ENCODE peak calls at places on chromosomes 16 and 17, in seven cellular contexts. One of them, this sample, is unnamed. For H3K27me3, the result is how much of the 10 kb centered on the place peaks cover.

GRCh38 chr17:57601328-57601727 is 143.8 kb downstream of the CCDC182 start:
- DNase-seq in heart right ventricle: no peak
- DNase-seq in tibial nerve: no peak
- DNase-seq in cardiac muscle cell: no peak
- DNase-seq in brain microvascular endothelial cell: no peak
- DNase-seq in tibial artery: no peak
- DNase-seq in CD4-positive, alpha-beta T cell: no peak
- DNase-seq in this sample: no peak

GRCh38 chr17:80817861-80818260 is 173.8 kb upstream of the CHMP6 start:
- DNase-seq in heart right ventricle: no peak
- DNase-seq in tibial nerve: no peak
- DNase-seq in cardiac muscle cell: no peak
- DNase-seq in brain microvascular endothelial cell: peak
- DNase-seq in tibial artery: no peak
- DNase-seq in CD4-positive, alpha-beta T cell: no peak
- DNase-seq in this sample: no peak

GRCh38 chr16:69410285-69410990 is 14.0 kb upstream of the CYB5B start:
- DNase-seq in heart right ventricle: no peak
- DNase-seq in tibial nerve: no peak
- DNase-seq in cardiac muscle cell: peak
- DNase-seq in brain microvascular endothelial cell: peak
- DNase-seq in tibial artery: no peak
- DNase-seq in CD4-positive, alpha-beta T cell: no peak
- DNase-seq in this sample: no peak

GRCh38 chr17:32341141-32341856 is 674 bp downstream of the C17orf75 start:
- DNase-seq in heart right ventricle: no peak
- DNase-seq in tibial nerve: no peak
- DNase-seq in cardiac muscle cell: no peak
- DNase-seq in brain microvascular endothelial cell: no peak
- DNase-seq in tibial artery: no peak
- DNase-seq in CD4-positive, alpha-beta T cell: peak
- DNase-seq in this sample: no peak

GRCh38 chr16:29765167-29766032 is 12.7 kb upstream of the ZG16 start:
- DNase-seq in heart right ventricle: no peak
- DNase-seq in tibial nerve: no peak
- DNase-seq in cardiac muscle cell: no peak
- DNase-seq in brain microvascular endothelial cell: no peak
- DNase-seq in tibial artery: no peak
- DNase-seq in CD4-positive, alpha-beta T cell: no peak
- DNase-seq in this sample: no peak

GRCh38 chr17:36149296-36149820 is 27.1 kb downstream of the TBC1D3B start:
- DNase-seq in heart right ventricle: peak
- DNase-seq in tibial nerve: peak
- DNase-seq in cardiac muscle cell: peak
- DNase-seq in brain microvascular endothelial cell: peak
- DNase-seq in tibial artery: peak
- DNase-seq in CD4-positive, alpha-beta T cell: no peak
- DNase-seq in this sample: no peak

GRCh38 chr16:50526249-50526648 is 21.9 kb upstream of the NKD1 start:
- DNase-seq in heart right ventricle: no peak
- DNase-seq in tibial nerve: no peak
- DNase-seq in cardiac muscle cell: no peak
- DNase-seq in brain microvascular endothelial cell: no peak
- DNase-seq in tibial artery: no peak
- DNase-seq in CD4-positive, alpha-beta T cell: no peak
- DNase-seq in this sample: no peak

GRCh38 chr16:56888806-56889205 is 23.8 kb downstream of the SLC12A3 start:
- DNase-seq in heart right ventricle: no peak
- DNase-seq in tibial nerve: no peak
- DNase-seq in cardiac muscle cell: no peak
- DNase-seq in brain microvascular endothelial cell: no peak
- DNase-seq in tibial artery: no peak
- DNase-seq in CD4-positive, alpha-beta T cell: no peak
- DNase-seq in this sample: no peak

GRCh38 chr17:29388937-29389336 is 1.2 kb upstream of the TAOK1 start:
- DNase-seq in heart right ventricle: no peak
- DNase-seq in tibial nerve: no peak
- DNase-seq in cardiac muscle cell: no peak
- DNase-seq in brain microvascular endothelial cell: no peak
- DNase-seq in tibial artery: no peak
- DNase-seq in CD4-positive, alpha-beta T cell: no peak
- DNase-seq in this sample: no peak

GRCh38 chr16:81564368-81565060 is 119.9 kb downstream of the CMIP start:
- DNase-seq in heart right ventricle: no peak
- DNase-seq in tibial nerve: no peak
- DNase-seq in cardiac muscle cell: no peak
- DNase-seq in brain microvascular endothelial cell: no peak
- DNase-seq in tibial artery: no peak
- DNase-seq in CD4-positive, alpha-beta T cell: no peak
- DNase-seq in this sample: no peak

GRCh38 chr16:89828870-89829629 is 775 bp downstream of the SPIRE2 start:
- DNase-seq in heart right ventricle: no peak
- DNase-seq in tibial nerve: no peak
- DNase-seq in cardiac muscle cell: no peak
- DNase-seq in brain microvascular endothelial cell: no peak
- DNase-seq in tibial artery: no peak
- DNase-seq in CD4-positive, alpha-beta T cell: no peak
- DNase-seq in this sample: no peak

GRCh38 chr17:4636474-4637100 is 4.9 kb downstream of the ALOX15 start:
- DNase-seq in heart right ventricle: no peak
- DNase-seq in tibial nerve: no peak
- DNase-seq in cardiac muscle cell: no peak
- DNase-seq in brain microvascular endothelial cell: no peak
- DNase-seq in tibial artery: no peak
- DNase-seq in CD4-positive, alpha-beta T cell: no peak
- DNase-seq in this sample: no peak

GRCh38 chr17:17375826-17376225 is 72.7 kb downstream of the NT5M start:
- DNase-seq in heart right ventricle: no peak
- DNase-seq in tibial nerve: no peak
- DNase-seq in cardiac muscle cell: no peak
- DNase-seq in brain microvascular endothelial cell: no peak
- DNase-seq in tibial artery: no peak
- DNase-seq in CD4-positive, alpha-beta T cell: no peak
- DNase-seq in this sample: no peak

GRCh38 chr16:68644715-68645493 is at the start of gene CDH3:
- DNase-seq in heart right ventricle: no peak
- DNase-seq in tibial nerve: no peak
- DNase-seq in cardiac muscle cell: peak
- DNase-seq in brain microvascular endothelial cell: no peak
- DNase-seq in tibial artery: no peak
- DNase-seq in CD4-positive, alpha-beta T cell: peak
- DNase-seq in this sample: no peak

GRCh38 chr17:80609757-80610156 is 65.1 kb downstream of the RPTOR start:
- DNase-seq in heart right ventricle: no peak
- DNase-seq in tibial nerve: no peak
- DNase-seq in cardiac muscle cell: no peak
- DNase-seq in brain microvascular endothelial cell: no peak
- DNase-seq in tibial artery: no peak
- DNase-seq in CD4-positive, alpha-beta T cell: no peak
- DNase-seq in this sample: no peak

GRCh38 chr17:40323731-40324650 is 15.0 kb downstream of the RARA start:
- DNase-seq in heart right ventricle: peak
- DNase-seq in tibial nerve: peak
- DNase-seq in cardiac muscle cell: peak
- DNase-seq in brain microvascular endothelial cell: no peak
- DNase-seq in tibial artery: peak
- DNase-seq in CD4-positive, alpha-beta T cell: peak
- DNase-seq in this sample: no peak

GRCh38 chr16:89507219-89507833 is 877 bp upstream of the SPG7 start:
- DNase-seq in heart right ventricle: no peak
- DNase-seq in tibial nerve: no peak
- DNase-seq in cardiac muscle cell: no peak
- DNase-seq in brain microvascular endothelial cell: no peak
- DNase-seq in tibial artery: no peak
- DNase-seq in CD4-positive, alpha-beta T cell: no peak
- DNase-seq in this sample: no peak

GRCh38 chr16:88306860-88307545 is 75.8 kb upstream of the ZNF469 start:
- DNase-seq in heart right ventricle: no peak
- DNase-seq in tibial nerve: no peak
- DNase-seq in cardiac muscle cell: peak
- DNase-seq in brain microvascular endothelial cell: peak
- DNase-seq in tibial artery: no peak
- DNase-seq in CD4-positive, alpha-beta T cell: no peak
- DNase-seq in this sample: no peak

GRCh38 chr17:43338886-43339516 is 59.8 kb upstream of the ARL4D start:
- DNase-seq in heart right ventricle: peak
- DNase-seq in tibial nerve: peak
- DNase-seq in cardiac muscle cell: peak
- DNase-seq in brain microvascular endothelial cell: peak
- DNase-seq in tibial artery: peak
- DNase-seq in CD4-positive, alpha-beta T cell: peak
- DNase-seq in this sample: no peak

GRCh38 chr16:77157773-77158172 is 33.2 kb upstream of the MON1B start:
- DNase-seq in heart right ventricle: no peak
- DNase-seq in tibial nerve: no peak
- DNase-seq in cardiac muscle cell: no peak
- DNase-seq in brain microvascular endothelial cell: no peak
- DNase-seq in tibial artery: no peak
- DNase-seq in CD4-positive, alpha-beta T cell: no peak
- DNase-seq in this sample: no peak

GRCh38 chr16:77158293-77158692 is 32.7 kb upstream of the MON1B start:
- DNase-seq in heart right ventricle: no peak
- DNase-seq in tibial nerve: no peak
- DNase-seq in cardiac muscle cell: peak
- DNase-seq in brain microvascular endothelial cell: no peak
- DNase-seq in tibial artery: no peak
- DNase-seq in CD4-positive, alpha-beta T cell: no peak
- DNase-seq in this sample: no peak

DNA sequence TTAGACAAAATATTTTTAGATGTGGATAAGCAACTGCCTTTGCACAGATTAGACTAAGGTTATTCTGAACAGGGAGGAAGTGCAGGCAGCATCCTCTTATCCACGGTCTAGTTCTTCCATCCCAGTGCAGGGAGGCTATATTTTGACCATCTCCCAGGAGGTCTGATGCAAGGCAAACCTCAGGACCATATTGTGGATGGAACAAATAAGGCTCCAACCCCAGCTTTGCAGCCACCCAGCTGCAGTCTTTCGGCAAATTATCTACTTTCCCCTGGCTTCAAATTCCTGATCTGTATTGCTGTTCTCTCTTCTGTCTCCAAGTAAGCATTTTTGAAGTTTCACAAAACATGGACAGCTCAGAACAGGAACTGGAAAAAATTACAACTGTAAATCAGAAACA is 33.6 kb upstream of the MON1B start:
- DNase-seq in heart right ventricle: no peak
- DNase-seq in tibial nerve: no peak
- DNase-seq in cardiac muscle cell: no peak
- DNase-seq in brain microvascular endothelial cell: no peak
- DNase-seq in tibial artery: no peak
- DNase-seq in CD4-positive, alpha-beta T cell: no peak
- DNase-seq in this sample: no peak
- H3K27me3 ChIP-seq in heart right ventricle: under half
- H3K27me3 ChIP-seq in tibial nerve: under half
- H3K27me3 ChIP-seq in cardiac muscle cell: under half
- H3K27me3 ChIP-seq in brain microvascular endothelial cell: under half
- H3K27me3 ChIP-seq in tibial artery: under half
- H3K27me3 ChIP-seq in CD4-positive, alpha-beta T cell: under half
- H3K27me3 ChIP-seq in this sample: under half

GRCh38 chr17:14427914-14428639 is 127.2 kb downstream of the HS3ST3B1 start:
- DNase-seq in heart right ventricle: no peak
- DNase-seq in tibial nerve: no peak
- DNase-seq in cardiac muscle cell: no peak
- DNase-seq in brain microvascular endothelial cell: no peak
- DNase-seq in tibial artery: no peak
- DNase-seq in CD4-positive, alpha-beta T cell: peak
- DNase-seq in this sample: no peak
- H3K27ac ChIP-seq in heart right ventricle: no peak
- H3K27ac ChIP-seq in tibial nerve: no peak
- H3K27ac ChIP-seq in cardiac muscle cell: no peak
- H3K27ac ChIP-seq in brain microvascular endothelial cell: no peak
- H3K27ac ChIP-seq in tibial artery: no peak
- H3K27ac ChIP-seq in CD4-positive, alpha-beta T cell: peak
- H3K27ac ChIP-seq in this sample: no peak

GRCh38 chr17:82690786-82691489 is 7.6 kb downstream of the RAB40B start:
- DNase-seq in heart right ventricle: no peak
- DNase-seq in tibial nerve: no peak
- DNase-seq in cardiac muscle cell: no peak
- DNase-seq in brain microvascular endothelial cell: no peak
- DNase-seq in tibial artery: no peak
- DNase-seq in CD4-positive, alpha-beta T cell: no peak
- DNase-seq in this sample: no peak
- H3K27me3 ChIP-seq in heart right ventricle: under half
- H3K27me3 ChIP-seq in tibial nerve: under half
- H3K27me3 ChIP-seq in cardiac muscle cell: under half
- H3K27me3 ChIP-seq in brain microvascular endothelial cell: under half
- H3K27me3 ChIP-seq in tibial artery: under half
- H3K27me3 ChIP-seq in CD4-positive, alpha-beta T cell: under half
- H3K27me3 ChIP-seq in this sample: under half

DNA sequence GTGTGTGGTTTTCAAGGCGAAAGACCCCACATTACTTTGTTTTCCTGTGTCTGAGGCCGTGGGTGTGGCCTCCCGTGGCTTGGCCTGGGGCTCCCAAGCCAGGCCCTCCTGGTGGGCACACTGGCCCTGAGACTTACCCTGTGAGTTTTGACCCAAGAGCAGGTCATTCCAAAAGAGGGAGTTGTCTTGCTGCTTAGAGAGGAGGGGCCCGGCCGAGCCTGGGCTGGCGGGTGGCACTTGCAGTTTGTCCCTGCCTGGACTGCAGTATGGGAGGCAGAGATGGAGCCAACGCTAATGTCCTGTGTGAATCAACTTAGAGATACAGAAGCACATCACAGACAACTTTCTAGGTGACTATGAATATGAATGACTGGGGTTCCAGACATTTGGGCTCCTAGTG is 22.7 kb downstream of the PLEKHG4 start:
- DNase-seq in heart right ventricle: no peak
- DNase-seq in tibial nerve: no peak
- DNase-seq in cardiac muscle cell: no peak
- DNase-seq in brain microvascular endothelial cell: no peak
- DNase-seq in tibial artery: peak
- DNase-seq in CD4-positive, alpha-beta T cell: no peak
- DNase-seq in this sample: no peak
- H3K27ac ChIP-seq in heart right ventricle: no peak
- H3K27ac ChIP-seq in tibial nerve: peak
- H3K27ac ChIP-seq in cardiac muscle cell: no peak
- H3K27ac ChIP-seq in brain microvascular endothelial cell: no peak
- H3K27ac ChIP-seq in tibial artery: no peak
- H3K27ac ChIP-seq in CD4-positive, alpha-beta T cell: no peak
- H3K27ac ChIP-seq in this sample: no peak